ENCODE peak calls at places on chromosome 14, in seven cellular contexts. S is breast epithelium, B is gastrocnemius medialis, V is vagina, W is tibial nerve, K is HepG2, X is IMR-90. E is an unnamed sample.

GRCh38 chr14:69346710-69347109 is 51.4 kb downstream of the ERH start:
- DNase-seq in S (no peak), B (no peak), V (no peak), W (no peak), K (no peak), X (no peak), E (no peak)

GRCh38 chr14:68797180-68797670 is 4.4 kb upstream of the ZFP36L1 start:
- DNase-seq in S (no peak), B (peak), V (no peak), W (no peak), K (no peak), X (no peak), E (peak)

GRCh38 chr14:78509516-78509915 is 339.3 kb downstream of the NRXN3 start:
- DNase-seq in S (no peak), B (no peak), V (no peak), W (no peak), K (no peak), X (no peak), E (no peak)

GRCh38 chr14:54894995-54895394 is 7.6 kb downstream of the GCH1 start:
- DNase-seq in S (no peak), B (no peak), V (no peak), W (no peak), K (no peak), X (peak), E (no peak)

GRCh38 chr14:22689186-22689585 is 45.0 kb upstream of the OR6J1 start:
- DNase-seq in S (no peak), B (no peak), V (no peak), W (no peak), K (peak), X (peak), E (no peak)

GRCh38 chr14:106459971-106460730 is 933.8 kb downstream of the TMEM121 start:
- DNase-seq in S (no peak), B (no peak), V (no peak), W (no peak), K (no peak), X (no peak), E (no peak)

GRCh38 chr14:68668531-68668930 is 124.3 kb downstream of the ZFP36L1 start:
- DNase-seq in S (no peak), B (no peak), V (no peak), W (no peak), K (no peak), X (no peak), E (peak)

GRCh38 chr14:61034416-61035100 is 53.5 kb downstream of the SLC38A6 start:
- DNase-seq in S (no peak), B (no peak), V (no peak), W (no peak), K (no peak), X (no peak), E (no peak)

GRCh38 chr14:96081224-96081623 is 42.1 kb downstream of the C14orf132 start:
- DNase-seq in S (no peak), B (no peak), V (no peak), W (no peak), K (no peak), X (no peak), E (no peak)

GRCh38 chr14:80768646-80769045 is 172.9 kb downstream of the CEP128 start:
- DNase-seq in S (no peak), B (no peak), V (no peak), W (no peak), K (no peak), X (no peak), E (no peak)

GRCh38 chr14:32047791-32048190 is 29.3 kb upstream of the ARHGAP5 start:
- DNase-seq in S (no peak), B (no peak), V (no peak), W (no peak), K (no peak), X (no peak), E (no peak)

GRCh38 chr14:69695664-69696527 is 71.0 kb upstream of the SRSF5 start:
- DNase-seq in S (no peak), B (no peak), V (no peak), W (no peak), K (no peak), X (peak), E (no peak)

GRCh38 chr14:80212025-80212402 is 710 bp upstream of the DIO2 start:
- DNase-seq in S (no peak), B (no peak), V (no peak), W (no peak), K (no peak), X (peak), E (no peak)

DNA sequence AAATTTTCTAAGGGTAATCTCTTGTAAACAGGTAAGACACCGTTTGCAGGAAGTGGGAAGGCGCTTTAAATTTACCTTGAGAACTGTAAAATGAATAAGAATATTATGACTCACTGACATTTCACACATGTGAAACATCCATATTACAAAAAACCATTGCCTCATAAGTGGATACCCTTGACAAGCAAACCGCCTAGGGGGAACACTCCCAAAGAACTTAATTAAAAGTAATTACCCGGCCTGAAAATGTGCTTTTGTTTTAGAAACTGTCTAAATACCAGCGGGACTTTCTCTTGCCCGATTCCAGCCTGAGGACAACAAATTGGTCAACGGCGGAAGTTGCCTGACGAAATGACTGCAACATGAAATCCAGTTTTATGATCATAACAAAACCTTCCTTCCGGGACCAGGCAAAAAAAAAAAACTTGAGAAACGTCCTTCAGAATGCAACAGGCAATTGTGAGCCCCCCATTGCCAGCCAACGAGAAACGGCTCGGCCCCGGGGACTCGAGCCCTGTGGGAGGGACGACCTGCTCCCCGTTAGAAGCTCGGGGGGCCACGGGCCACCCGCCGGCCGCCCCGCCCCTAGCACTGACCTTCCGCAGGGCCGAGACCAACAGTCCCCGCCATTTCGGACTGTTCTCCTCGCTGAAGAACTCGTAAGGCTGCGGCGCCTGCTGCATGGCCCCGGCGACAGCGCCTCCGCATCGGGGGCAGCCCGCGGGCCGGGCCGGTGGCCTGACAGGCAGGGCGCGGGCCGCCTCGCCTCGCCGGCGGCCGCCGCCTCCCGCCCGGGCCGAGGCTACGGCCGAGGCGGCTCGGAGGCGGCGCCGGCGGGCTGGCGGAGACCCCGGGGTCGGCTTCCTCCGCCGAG is 540 bp downstream of the SOS2 start:
- DNase-seq in S (peak), B (peak), V (no peak), W (peak), K (peak), X (peak), E (peak)
- TF ChIP-seq POLR2A in S (no peak), B (no peak), V (no peak), W (no peak), K (peak), X (no peak), E (no peak)

DNA sequence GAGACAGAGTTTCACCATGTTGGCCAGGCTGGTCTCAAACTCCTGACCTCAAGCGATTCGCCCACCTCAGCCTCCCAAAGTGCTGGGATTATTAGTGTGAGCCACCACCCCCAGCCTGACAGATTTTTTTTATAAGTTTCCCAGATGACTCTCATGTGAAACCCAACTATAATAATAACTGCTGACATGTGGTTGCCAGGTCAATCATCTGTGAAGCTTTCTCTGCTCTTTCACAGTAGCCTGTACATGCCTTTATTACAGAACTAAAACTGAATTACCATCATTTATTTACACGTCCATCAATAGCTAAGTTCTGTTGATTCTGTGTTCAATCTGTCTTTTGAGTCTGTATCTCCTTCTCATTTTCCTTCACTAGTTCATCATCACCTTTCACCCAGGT is 218.5 kb downstream of the RPS29 start:
- DNase-seq in S (no peak), B (no peak), V (no peak), W (no peak), K (no peak), X (no peak), E (no peak)
- TF ChIP-seq POLR2A in S (no peak), B (no peak), V (no peak), W (no peak), K (no peak), X (no peak), E (no peak)

GRCh38 chr14:104729835-104730181 is 5.8 kb downstream of the ADSS1 start:
- DNase-seq in S (no peak), B (no peak), V (no peak), W (no peak), K (no peak), X (no peak), E (no peak)
- TF ChIP-seq POLR2A in S (no peak), B (no peak), V (no peak), W (no peak), K (no peak), X (no peak), E (no peak)

GRCh38 chr14:77028384-77029246 is at the start of gene IRF2BPL:
- DNase-seq in S (peak), B (peak), V (no peak), W (peak), K (peak), X (peak), E (peak)

GRCh38 chr14:77026166-77026929 is 2.2 kb downstream of the IRF2BPL start:
- DNase-seq in S (no peak), B (peak), V (no peak), W (no peak), K (no peak), X (peak), E (no peak)

GRCh38 chr14:77026930-77027537 is 1.5 kb downstream of the IRF2BPL start:
- DNase-seq in S (no peak), B (no peak), V (no peak), W (no peak), K (no peak), X (peak), E (no peak)

GRCh38 chr14:77025744-77026165 is 2.8 kb downstream of the IRF2BPL start:
- DNase-seq in S (no peak), B (peak), V (no peak), W (no peak), K (no peak), X (no peak), E (no peak)

DNA sequence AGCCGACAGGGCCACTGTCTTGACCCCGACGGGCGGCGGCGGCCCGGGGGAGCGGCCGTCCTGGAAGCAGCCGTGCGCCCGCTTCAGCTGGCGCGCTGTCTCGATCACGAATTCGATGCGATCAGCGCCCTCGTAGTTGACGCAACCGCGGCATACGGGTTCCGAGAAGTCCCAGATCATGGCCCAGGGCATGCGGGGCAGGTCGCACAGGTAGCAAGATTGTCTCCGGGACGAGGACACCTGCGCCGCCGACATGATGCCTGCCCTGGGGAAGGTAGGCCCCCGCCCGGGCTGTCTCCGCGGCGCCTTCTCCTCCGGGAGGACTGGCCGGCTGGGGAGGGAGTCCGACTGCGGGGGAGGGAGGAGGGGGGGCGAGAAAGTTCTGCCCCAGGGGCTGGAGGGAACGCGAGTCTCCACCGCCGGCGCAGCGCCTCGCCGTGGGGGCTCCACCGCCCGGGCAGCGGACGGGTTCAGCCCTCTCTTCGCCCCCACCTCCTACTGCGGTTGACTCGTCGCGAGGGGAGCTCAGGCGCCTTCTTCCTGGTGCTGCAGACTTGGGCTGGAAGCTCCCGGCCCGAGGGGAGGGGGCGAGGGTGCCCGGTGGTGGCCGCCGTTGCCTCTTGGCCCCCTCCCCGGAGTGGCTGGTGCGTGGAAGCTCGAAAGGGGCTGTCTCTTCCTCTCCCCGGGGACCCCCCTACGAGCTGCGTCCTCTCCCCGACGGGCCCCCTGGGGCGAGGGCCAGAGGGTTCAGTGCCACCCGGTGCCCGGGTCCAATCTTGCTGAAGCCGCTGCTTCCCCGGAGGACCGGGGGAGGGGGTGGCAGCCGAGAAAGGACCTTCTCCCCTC is 747 bp downstream of the IRF2BPL start:
- DNase-seq in S (peak), B (peak), V (no peak), W (no peak), K (no peak), X (peak), E (peak)
- TF ChIP-seq POLR2A in S (no peak), B (peak), V (no peak), W (no peak), K (peak), X (no peak), E (no peak)

DNA sequence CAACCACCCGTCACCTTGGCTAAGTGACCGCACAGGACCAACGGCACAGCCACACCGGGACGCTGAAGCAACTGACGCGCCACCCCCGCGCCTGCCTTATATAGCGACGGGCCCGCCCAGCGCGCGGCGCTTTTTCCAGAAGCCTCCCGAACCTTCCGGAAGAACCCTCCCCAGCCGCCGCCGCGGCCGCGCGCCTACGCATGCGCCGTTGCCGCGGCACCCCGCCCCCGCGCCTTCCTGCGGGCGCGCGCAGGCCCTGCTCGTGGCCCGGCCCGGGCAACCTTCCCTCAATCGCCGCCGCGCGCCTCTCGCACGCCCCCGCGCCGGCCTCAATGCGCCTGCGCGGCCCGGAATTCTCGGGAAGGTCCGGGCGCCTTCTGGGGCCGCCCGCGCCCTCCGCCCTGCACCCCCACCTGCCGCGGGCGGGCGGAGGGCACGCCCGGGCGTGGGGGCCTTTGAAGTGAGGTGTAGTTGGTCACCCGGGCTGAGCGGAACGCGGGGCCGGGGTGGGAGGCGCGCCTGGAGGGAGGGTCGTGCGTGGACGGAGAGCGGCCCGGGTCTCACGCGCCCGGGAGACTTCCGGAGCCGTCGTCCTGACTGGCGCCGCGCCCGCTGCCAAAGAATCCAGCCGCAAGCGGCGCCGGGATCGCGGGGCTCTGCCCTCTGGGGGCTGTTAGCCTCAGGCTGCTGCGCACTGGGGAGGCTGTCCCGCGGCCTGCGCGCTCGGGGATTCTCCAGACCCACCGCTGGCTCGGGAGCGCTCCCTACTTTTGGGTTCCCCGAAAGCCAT is at the start of gene HSP90AA1:
- DNase-seq in S (peak), B (peak), V (no peak), W (peak), K (peak), X (peak), E (peak)
- TF ChIP-seq POLR2A in S (peak), B (peak), V (peak), W (peak), K (peak), X (peak), E (no peak)

DNA sequence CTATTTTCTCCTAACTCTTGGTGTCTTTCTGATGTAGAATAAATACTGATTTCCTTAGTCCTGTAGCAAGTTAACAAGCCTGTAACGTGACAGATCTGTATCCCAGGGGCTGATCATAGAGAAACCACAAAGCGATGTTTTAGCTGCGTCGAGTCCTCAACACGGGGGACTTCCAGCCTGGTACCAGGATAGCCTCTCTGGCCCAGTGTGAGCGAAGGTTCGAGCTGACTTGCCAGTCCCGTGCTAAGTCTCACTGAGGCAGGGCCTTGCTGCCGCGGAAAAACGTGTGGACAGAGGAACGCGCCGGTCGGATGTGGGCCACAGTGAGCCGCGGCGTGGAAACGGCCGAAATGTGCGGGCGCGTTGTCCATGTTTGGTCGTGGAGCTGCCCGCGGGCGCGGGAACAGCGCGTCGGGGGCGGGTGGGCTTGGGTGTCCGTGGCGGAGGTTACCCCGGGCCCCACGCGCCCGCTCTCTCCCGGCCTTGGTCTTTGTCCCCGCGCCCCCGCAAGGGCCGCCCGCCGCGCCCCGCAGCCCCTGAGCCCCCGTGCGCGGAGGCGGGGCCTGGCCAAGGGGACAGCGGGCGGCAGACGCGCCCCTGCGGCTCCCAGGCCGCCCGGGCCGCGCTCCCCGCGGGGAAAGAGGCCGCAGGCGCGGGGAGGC is 531 bp upstream of the EML1 start:
- DNase-seq in S (no peak), B (no peak), V (no peak), W (no peak), K (no peak), X (peak), E (no peak)
- TF ChIP-seq POLR2A in S (no peak), B (no peak), V (no peak), W (no peak), K (no peak), X (peak), E (no peak)